ENCODE peak calls at places on chromosomes 3 and 15, in seven cellular contexts. One of them, this sample, is unnamed.

GRCh38 chr15:64897345-64897985 is 14.2 kb upstream of the ANKDD1A start:
- DNase-seq in heart left ventricle: peak
- DNase-seq in breast epithelium: no peak
- DNase-seq in CD8-positive, alpha-beta T cell: no peak
- DNase-seq in esophagus squamous epithelium: no peak
- DNase-seq in Panc1: no peak
- DNase-seq in pancreas: no peak
- DNase-seq in this sample: peak

GRCh38 chr15:73599934-73600333 is 33.3 kb downstream of the NPTN start:
- DNase-seq in heart left ventricle: no peak
- DNase-seq in Panc1: peak
- DNase-seq in CD8-positive, alpha-beta T cell: no peak
- DNase-seq in breast epithelium: no peak
- DNase-seq in pancreas: no peak
- DNase-seq in esophagus squamous epithelium: no peak
- DNase-seq in this sample: no peak

GRCh38 chr15:45200001-45200798 is 12.4 kb upstream of the SHF start:
- DNase-seq in breast epithelium: peak
- DNase-seq in heart left ventricle: peak
- DNase-seq in esophagus squamous epithelium: peak
- DNase-seq in pancreas: peak
- DNase-seq in CD8-positive, alpha-beta T cell: peak
- DNase-seq in Panc1: peak
- DNase-seq in this sample: peak

GRCh38 chr15:61318276-61318675 is 89.2 kb upstream of the RORA start:
- DNase-seq in Panc1: no peak
- DNase-seq in breast epithelium: no peak
- DNase-seq in CD8-positive, alpha-beta T cell: no peak
- DNase-seq in esophagus squamous epithelium: no peak
- DNase-seq in pancreas: no peak
- DNase-seq in heart left ventricle: no peak
- DNase-seq in this sample: no peak

GRCh38 chr15:41772720-41773331 is 1.5 kb upstream of the MAPKBP1 start:
- DNase-seq in breast epithelium: peak
- DNase-seq in pancreas: no peak
- DNase-seq in heart left ventricle: peak
- DNase-seq in Panc1: no peak
- DNase-seq in esophagus squamous epithelium: no peak
- DNase-seq in CD8-positive, alpha-beta T cell: peak
- DNase-seq in this sample: peak

GRCh38 chr3:193132247-193132646 is 108.8 kb upstream of the PLAAT1 start:
- DNase-seq in heart left ventricle: no peak
- DNase-seq in pancreas: no peak
- DNase-seq in CD8-positive, alpha-beta T cell: no peak
- DNase-seq in Panc1: no peak
- DNase-seq in breast epithelium: no peak
- DNase-seq in esophagus squamous epithelium: no peak
- DNase-seq in this sample: no peak

GRCh38 chr15:71596672-71597071 is 213.7 kb upstream of the NR2E3 start:
- DNase-seq in breast epithelium: peak
- DNase-seq in pancreas: no peak
- DNase-seq in esophagus squamous epithelium: no peak
- DNase-seq in CD8-positive, alpha-beta T cell: no peak
- DNase-seq in Panc1: no peak
- DNase-seq in heart left ventricle: peak
- DNase-seq in this sample: no peak

GRCh38 chr15:77541421-77542181 is 91.1 kb downstream of the LINGO1 start:
- DNase-seq in breast epithelium: no peak
- DNase-seq in Panc1: no peak
- DNase-seq in esophagus squamous epithelium: no peak
- DNase-seq in CD8-positive, alpha-beta T cell: no peak
- DNase-seq in heart left ventricle: peak
- DNase-seq in pancreas: no peak
- DNase-seq in this sample: no peak

GRCh38 chr15:42066764-42067415 is 27.5 kb downstream of the PLA2G4D start:
- DNase-seq in pancreas: no peak
- DNase-seq in heart left ventricle: no peak
- DNase-seq in CD8-positive, alpha-beta T cell: no peak
- DNase-seq in esophagus squamous epithelium: no peak
- DNase-seq in breast epithelium: no peak
- DNase-seq in Panc1: no peak
- DNase-seq in this sample: peak

GRCh38 chr3:113436794-113437193 is 4.5 kb downstream of the CFAP44 start:
- DNase-seq in breast epithelium: no peak
- DNase-seq in heart left ventricle: no peak
- DNase-seq in pancreas: no peak
- DNase-seq in CD8-positive, alpha-beta T cell: no peak
- DNase-seq in esophagus squamous epithelium: no peak
- DNase-seq in Panc1: no peak
- DNase-seq in this sample: no peak

GRCh38 chr3:195900426-195901355 is 7.7 kb downstream of the TNK2 start:
- DNase-seq in breast epithelium: peak
- DNase-seq in heart left ventricle: peak
- DNase-seq in CD8-positive, alpha-beta T cell: no peak
- DNase-seq in esophagus squamous epithelium: peak
- DNase-seq in pancreas: peak
- DNase-seq in Panc1: no peak
- DNase-seq in this sample: peak

GRCh38 chr15:71396536-71397125 is 281.4 kb downstream of the THSD4 start:
- DNase-seq in esophagus squamous epithelium: no peak
- DNase-seq in pancreas: no peak
- DNase-seq in CD8-positive, alpha-beta T cell: no peak
- DNase-seq in breast epithelium: no peak
- DNase-seq in Panc1: no peak
- DNase-seq in heart left ventricle: no peak
- DNase-seq in this sample: no peak

GRCh38 chr3:195075941-195076875 is 194.8 kb downstream of the XXYLT1 start:
- DNase-seq in esophagus squamous epithelium: no peak
- DNase-seq in Panc1: no peak
- DNase-seq in pancreas: peak
- DNase-seq in breast epithelium: no peak
- DNase-seq in heart left ventricle: no peak
- DNase-seq in CD8-positive, alpha-beta T cell: no peak
- DNase-seq in this sample: no peak

GRCh38 chr3:53382106-53382505 is 34.8 kb upstream of the DCP1A start:
- DNase-seq in heart left ventricle: no peak
- DNase-seq in esophagus squamous epithelium: no peak
- DNase-seq in breast epithelium: no peak
- DNase-seq in pancreas: no peak
- DNase-seq in CD8-positive, alpha-beta T cell: no peak
- DNase-seq in Panc1: no peak
- DNase-seq in this sample: no peak

GRCh38 chr15:88618686-88619085 is 2.5 kb upstream of the AEN start:
- DNase-seq in pancreas: no peak
- DNase-seq in CD8-positive, alpha-beta T cell: no peak
- DNase-seq in esophagus squamous epithelium: no peak
- DNase-seq in breast epithelium: no peak
- DNase-seq in heart left ventricle: no peak
- DNase-seq in Panc1: no peak
- DNase-seq in this sample: no peak

GRCh38 chr3:146540236-146540635 is 4.2 kb downstream of the PLSCR1 start:
- DNase-seq in esophagus squamous epithelium: no peak
- DNase-seq in heart left ventricle: no peak
- DNase-seq in breast epithelium: no peak
- DNase-seq in pancreas: no peak
- DNase-seq in Panc1: no peak
- DNase-seq in CD8-positive, alpha-beta T cell: no peak
- DNase-seq in this sample: no peak

GRCh38 chr15:99450896-99451358 is 114.9 kb upstream of the MEF2A start:
- DNase-seq in esophagus squamous epithelium: no peak
- DNase-seq in heart left ventricle: peak
- DNase-seq in Panc1: no peak
- DNase-seq in CD8-positive, alpha-beta T cell: peak
- DNase-seq in breast epithelium: peak
- DNase-seq in pancreas: peak
- DNase-seq in this sample: peak

GRCh38 chr3:23114479-23114878 is 88.6 kb upstream of the UBE2E2 start:
- DNase-seq in heart left ventricle: no peak
- DNase-seq in CD8-positive, alpha-beta T cell: no peak
- DNase-seq in esophagus squamous epithelium: no peak
- DNase-seq in pancreas: no peak
- DNase-seq in breast epithelium: no peak
- DNase-seq in Panc1: no peak
- DNase-seq in this sample: no peak

GRCh38 chr15:34708422-34708821 is 46.4 kb downstream of the GJD2 start:
- DNase-seq in pancreas: no peak
- DNase-seq in breast epithelium: no peak
- DNase-seq in heart left ventricle: no peak
- DNase-seq in CD8-positive, alpha-beta T cell: no peak
- DNase-seq in esophagus squamous epithelium: no peak
- DNase-seq in Panc1: peak
- DNase-seq in this sample: no peak

GRCh38 chr3:138188013-138188352 is 882 bp downstream of the ARMC8 start:
- DNase-seq in esophagus squamous epithelium: no peak
- DNase-seq in Panc1: no peak
- DNase-seq in CD8-positive, alpha-beta T cell: no peak
- DNase-seq in breast epithelium: no peak
- DNase-seq in pancreas: no peak
- DNase-seq in heart left ventricle: no peak
- DNase-seq in this sample: no peak

GRCh38 chr3:14320221-14320620 is 82.2 kb upstream of the SLC6A6 start:
- DNase-seq in pancreas: no peak
- DNase-seq in CD8-positive, alpha-beta T cell: no peak
- DNase-seq in breast epithelium: no peak
- DNase-seq in heart left ventricle: no peak
- DNase-seq in Panc1: no peak
- DNase-seq in esophagus squamous epithelium: no peak
- DNase-seq in this sample: no peak

GRCh38 chr3:176155012-176155411 is 1042.3 kb downstream of the TBL1XR1 start:
- DNase-seq in CD8-positive, alpha-beta T cell: no peak
- DNase-seq in breast epithelium: no peak
- DNase-seq in pancreas: no peak
- DNase-seq in esophagus squamous epithelium: no peak
- DNase-seq in Panc1: no peak
- DNase-seq in heart left ventricle: no peak
- DNase-seq in this sample: no peak

GRCh38 chr3:125512135-125512920 is 7.7 kb downstream of the SNX4 start:
- DNase-seq in Panc1: no peak
- DNase-seq in CD8-positive, alpha-beta T cell: no peak
- DNase-seq in breast epithelium: no peak
- DNase-seq in esophagus squamous epithelium: no peak
- DNase-seq in pancreas: no peak
- DNase-seq in heart left ventricle: no peak
- DNase-seq in this sample: no peak

GRCh38 chr15:90106522-90107117 is 4.4 kb upstream of the IDH2 start:
- DNase-seq in CD8-positive, alpha-beta T cell: no peak
- DNase-seq in pancreas: no peak
- DNase-seq in Panc1: no peak
- DNase-seq in heart left ventricle: peak
- DNase-seq in breast epithelium: peak
- DNase-seq in esophagus squamous epithelium: no peak
- DNase-seq in this sample: no peak
- H3K27ac ChIP-seq in CD8-positive, alpha-beta T cell: no peak
- H3K27ac ChIP-seq in pancreas: no peak
- H3K27ac ChIP-seq in Panc1: peak
- H3K27ac ChIP-seq in heart left ventricle: peak
- H3K27ac ChIP-seq in breast epithelium: peak
- H3K27ac ChIP-seq in esophagus squamous epithelium: peak
- H3K27ac ChIP-seq in this sample: no peak

DNA sequence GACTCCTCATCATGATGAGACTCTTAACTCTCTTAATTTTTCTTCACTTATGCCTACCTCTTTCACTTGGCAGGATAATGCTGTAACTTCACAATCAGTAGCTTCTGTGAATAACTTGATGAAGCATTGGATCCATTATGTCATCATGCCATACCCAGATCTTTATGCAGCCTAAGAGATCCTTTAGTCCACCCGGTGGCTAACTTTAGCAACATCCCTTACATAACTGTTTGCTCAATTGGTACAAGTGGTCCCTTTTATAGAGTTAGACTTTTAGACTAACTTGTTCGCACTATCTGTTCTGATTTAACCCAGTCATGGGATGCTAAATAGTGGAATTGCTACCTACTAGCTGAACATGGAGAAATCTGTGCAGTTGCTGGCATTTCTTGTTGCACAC is 184.5 kb downstream of the USP13 start:
- DNase-seq in Panc1: no peak
- DNase-seq in breast epithelium: no peak
- DNase-seq in pancreas: no peak
- DNase-seq in CD8-positive, alpha-beta T cell: no peak
- DNase-seq in esophagus squamous epithelium: no peak
- DNase-seq in heart left ventricle: no peak
- DNase-seq in this sample: no peak
- TF ChIP-seq CTCF in Panc1: no peak
- TF ChIP-seq CTCF in breast epithelium: no peak
- TF ChIP-seq CTCF in pancreas: no peak
- TF ChIP-seq CTCF in CD8-positive, alpha-beta T cell: no peak
- TF ChIP-seq CTCF in esophagus squamous epithelium: no peak
- TF ChIP-seq CTCF in heart left ventricle: no peak
- TF ChIP-seq CTCF in this sample: no peak

DNA sequence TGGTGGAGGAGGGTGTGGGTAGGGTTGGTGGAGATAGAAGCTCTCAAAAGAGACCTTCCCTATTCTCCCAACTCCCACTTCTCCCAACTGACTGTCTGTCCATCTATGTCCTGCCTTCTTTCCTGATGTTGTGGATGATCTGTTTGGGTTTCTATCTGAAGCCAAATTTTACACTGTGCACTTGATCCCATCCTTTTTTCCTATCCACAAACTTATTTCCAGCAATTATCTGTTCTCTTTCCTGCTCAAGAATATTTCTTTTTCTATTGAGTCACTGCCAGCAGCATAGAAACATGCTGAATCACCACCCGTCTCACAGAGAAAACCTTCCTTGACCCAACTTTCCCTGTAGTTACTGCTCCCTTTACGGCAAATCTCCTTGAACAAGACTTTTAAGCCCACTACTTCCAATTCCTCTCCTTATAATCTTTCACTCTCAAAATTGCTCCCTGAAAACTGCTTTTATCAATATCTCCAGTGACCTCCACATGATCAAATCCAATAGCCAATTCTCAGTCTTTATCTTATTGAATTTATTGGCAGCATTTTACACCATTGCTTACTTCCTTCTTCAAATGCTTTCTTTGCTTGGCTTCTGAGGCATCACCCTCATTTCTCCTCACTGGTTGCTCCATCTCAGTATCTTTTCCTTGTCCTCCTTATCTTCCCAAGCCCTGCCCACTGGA is 141.2 kb upstream of the SLC7A14 start:
- DNase-seq in pancreas: no peak
- DNase-seq in heart left ventricle: no peak
- DNase-seq in esophagus squamous epithelium: no peak
- DNase-seq in CD8-positive, alpha-beta T cell: no peak
- DNase-seq in breast epithelium: no peak
- DNase-seq in Panc1: no peak
- DNase-seq in this sample: no peak
- H3K4me3 ChIP-seq in pancreas: no peak
- H3K4me3 ChIP-seq in heart left ventricle: no peak
- H3K4me3 ChIP-seq in esophagus squamous epithelium: no peak
- H3K4me3 ChIP-seq in CD8-positive, alpha-beta T cell: no peak
- H3K4me3 ChIP-seq in breast epithelium: no peak
- H3K4me3 ChIP-seq in Panc1: no peak
- H3K4me3 ChIP-seq in this sample: no peak

DNA sequence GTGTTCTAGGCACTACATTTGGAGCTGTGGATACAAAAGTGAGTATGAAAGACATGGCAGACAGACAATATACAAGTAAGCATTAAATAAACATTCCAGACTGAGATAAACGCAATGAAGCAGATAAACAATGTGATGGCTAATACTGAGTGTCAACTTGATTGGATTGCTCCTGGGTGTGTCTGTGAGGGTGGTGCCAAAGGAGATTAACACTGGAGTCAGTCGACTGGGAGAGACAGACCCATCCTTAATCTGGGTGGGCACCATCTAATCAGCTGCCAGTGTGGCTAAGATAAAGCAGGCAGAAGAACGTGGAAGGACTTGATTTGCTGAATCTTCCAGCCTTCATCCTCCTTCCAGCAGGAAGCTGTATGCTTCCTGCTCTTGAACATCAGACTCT is 77.2 kb downstream of the CADPS start:
- DNase-seq in pancreas: no peak
- DNase-seq in esophagus squamous epithelium: no peak
- DNase-seq in Panc1: no peak
- DNase-seq in heart left ventricle: no peak
- DNase-seq in breast epithelium: no peak
- DNase-seq in CD8-positive, alpha-beta T cell: no peak
- DNase-seq in this sample: no peak
- H3K27ac ChIP-seq in pancreas: no peak
- H3K27ac ChIP-seq in esophagus squamous epithelium: no peak
- H3K27ac ChIP-seq in Panc1: no peak
- H3K27ac ChIP-seq in heart left ventricle: no peak
- H3K27ac ChIP-seq in breast epithelium: no peak
- H3K27ac ChIP-seq in CD8-positive, alpha-beta T cell: no peak
- H3K27ac ChIP-seq in this sample: no peak